ENCODE peak calls at places on chromosomes 4 and X, in five cellular contexts. E is OCI-LY7, J is left lung, T is heart left ventricle, K is psoas muscle. I is an unnamed sample. For H3K4me1, the result is how much of the 10 kb centered on the place peaks cover.

GRCh38 chr4:16264798-16265197 is 38.5 kb upstream of the TAPT1 start:
- DNase-seq in J (no peak), E (peak), K (no peak), T (no peak), I (no peak)

GRCh38 chrX:20244936-20245335 is 21.8 kb downstream of the RPS6KA3 start:
- DNase-seq in T (no peak), E (no peak), K (peak), J (no peak), I (no peak)

GRCh38 chrX:13598877-13599276 is 29.5 kb downstream of the EGFL6 start:
- DNase-seq in J (no peak), K (no peak), T (no peak), E (peak), I (no peak)

GRCh38 chrX:69093960-69094935 is 71.0 kb downstream of the PJA1 start:
- DNase-seq in T (no peak), E (peak), K (no peak), J (no peak), I (peak)

GRCh38 chr4:189940178-189941004 is at the start of gene FRG1:
- DNase-seq in K (peak), J (peak), T (peak), E (peak), I (peak)

GRCh38 chr4:158884280-158884679 is 115.5 kb downstream of the FNIP2 start:
- DNase-seq in E (no peak), K (no peak), J (peak), T (no peak), I (no peak)

GRCh38 chr4:71259305-71259704 is 79.5 kb upstream of the SLC4A4 start:
- DNase-seq in T (no peak), K (no peak), E (no peak), J (no peak), I (no peak)

GRCh38 chr4:41304221-41304620 is 47.5 kb downstream of the UCHL1 start:
- DNase-seq in J (no peak), K (no peak), E (no peak), T (no peak), I (no peak)

GRCh38 chr4:96602661-96603060 is 762.8 kb downstream of the PDHA2 start:
- DNase-seq in T (no peak), K (no peak), J (no peak), E (no peak), I (no peak)

GRCh38 chrX:80022363-80023031 is 7.9 kb downstream of the TBX22 start:
- DNase-seq in E (no peak), J (no peak), T (no peak), K (no peak), I (no peak)

GRCh38 chr4:144757969-144758368 is 112.0 kb downstream of the HHIP start:
- DNase-seq in T (no peak), K (no peak), J (no peak), E (no peak), I (no peak)

GRCh38 chr4:147707892-147708672 is 23.8 kb upstream of the ARHGAP10 start:
- DNase-seq in J (no peak), E (peak), K (no peak), T (no peak), I (peak)

GRCh38 chr4:41285202-41285876 is 28.6 kb downstream of the UCHL1 start:
- DNase-seq in J (no peak), T (no peak), E (no peak), K (no peak), I (no peak)

GRCh38 chr4:101183658-101184373 is 163.5 kb downstream of the PPP3CA start:
- DNase-seq in E (no peak), T (no peak), K (no peak), J (no peak), I (no peak)

GRCh38 chr4:176656108-176656507 is 136.6 kb downstream of the VEGFC start:
- DNase-seq in J (no peak), T (no peak), K (no peak), E (no peak), I (no peak)

GRCh38 chr4:1862055-1862911 is 6.3 kb upstream of the LETM1 start:
- DNase-seq in E (no peak), T (no peak), J (no peak), K (no peak), I (no peak)

GRCh38 chrX:10050481-10050880 is 83.3 kb downstream of the CLDN34 start:
- DNase-seq in E (no peak), K (no peak), T (no peak), J (no peak), I (no peak)

GRCh38 chrX:153726286-153727107 is 1.8 kb downstream of the ABCD1 start:
- DNase-seq in E (peak), K (peak), T (peak), J (peak), I (peak)

GRCh38 chr4:79164961-79165610 is 160.8 kb downstream of the NAA11 start:
- DNase-seq in T (no peak), J (no peak), K (no peak), E (no peak), I (no peak)

GRCh38 chrX:153687121-153688039 is at the start of gene SLC6A8:
- DNase-seq in J (peak), K (peak), T (peak), E (peak), I (peak)

GRCh38 chr4:144579411-144580020 is 66.4 kb upstream of the HHIP start:
- DNase-seq in K (no peak), J (no peak), T (no peak), E (no peak), I (no peak)

GRCh38 chrX:110786486-110786885 is 9.1 kb downstream of the CHRDL1 start:
- DNase-seq in K (no peak), T (no peak), J (no peak), E (no peak), I (no peak)

GRCh38 chr4:30924521-30924920 is 204.4 kb downstream of the PCDH7 start:
- DNase-seq in J (no peak), K (no peak), E (no peak), T (no peak), I (no peak)

GRCh38 chr4:123767801-123768200 is 371.2 kb downstream of the SPRY1 start:
- DNase-seq in T (no peak), K (no peak), J (no peak), E (no peak), I (no peak)

GRCh38 chr4:36088542-36088941 is 155.8 kb downstream of the ARAP2 start:
- DNase-seq in T (no peak), E (no peak), K (no peak), J (no peak), I (no peak)

DNA sequence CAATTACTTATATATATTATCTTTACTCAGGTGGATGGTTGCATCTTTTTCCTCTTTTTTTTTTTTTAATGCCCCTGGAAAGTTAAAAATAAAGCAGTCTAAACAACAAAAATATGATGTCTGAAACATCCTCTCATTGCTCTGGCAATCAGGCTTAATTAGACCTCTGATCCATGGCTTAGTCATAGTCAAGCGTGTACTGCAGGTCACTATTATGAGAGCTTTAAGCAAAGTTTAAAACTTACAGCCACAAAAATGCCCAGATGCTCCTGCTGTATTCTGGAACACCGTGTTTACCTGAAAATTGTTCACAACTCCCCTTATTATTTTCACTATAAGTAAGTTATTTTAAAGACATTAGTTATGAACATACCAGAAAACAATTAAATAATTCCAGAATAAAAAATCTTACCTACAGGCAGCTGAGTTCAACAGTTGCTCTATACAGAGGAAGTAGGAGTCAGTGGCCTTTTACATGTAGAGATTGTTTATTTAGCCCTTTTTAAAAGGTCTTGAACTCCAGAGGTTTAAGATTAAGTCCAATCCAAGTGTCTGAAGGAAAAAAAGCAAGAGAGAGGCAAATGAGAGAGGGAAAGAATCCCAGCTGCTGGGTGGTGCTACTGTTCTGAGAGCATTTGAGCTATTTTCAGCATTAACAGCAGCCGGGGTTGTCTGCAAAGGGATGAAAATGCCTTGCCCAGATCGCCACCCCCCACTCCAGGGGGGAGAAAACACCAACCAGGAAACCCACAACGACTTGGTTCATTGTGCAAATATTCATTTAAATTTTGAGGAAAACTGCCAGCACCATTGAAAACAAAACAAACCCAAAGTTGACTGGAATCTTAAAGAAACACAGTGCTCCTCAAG is 36.9 kb downstream of the SORBS2 start:
- DNase-seq in K (no peak), E (no peak), T (no peak), J (no peak), I (peak)
- H3K4me1 ChIP-seq in K (under half), E (under half), T (under half), J (under half), I (under half)

GRCh38 chrX:71283409-71284143 is at the start of gene NONO:
- DNase-seq in J (peak), T (peak), E (peak), K (peak), I (peak)
- TF ChIP-seq CTCF in J (no peak), T (no peak), E (peak), K (no peak), I (no peak)

GRCh38 chr4:650461-650860 is 23.6 kb downstream of the ATP5ME start:
- DNase-seq in E (no peak), J (peak), T (no peak), K (no peak), I (no peak)
- H3K4me1 ChIP-seq in E (under half), J (under half), T (under half), K (under half), I (under half)

GRCh38 chr4:53497446-53498069 is 93.7 kb downstream of the LNX1 start:
- DNase-seq in E (no peak), T (no peak), K (peak), J (no peak), I (peak)
- TF ChIP-seq CTCF in E (no peak), T (no peak), K (no peak), J (no peak), I (no peak)

I was measured in adrenal gland.